ENCODE peak calls at places on chromosomes 5 and 9, in five cellular contexts. One of them, this sample, is unnamed.

GRCh38 chr5:64746446-64746845 is 22.0 kb downstream of the SREK1IP1 start:
- DNase-seq in cardiac fibroblast: peak; percentile 22
- DNase-seq in K562: no peak
- DNase-seq in A549: no peak
- DNase-seq in GM13977: no peak
- DNase-seq in this sample: no peak

GRCh38 chr5:10140195-10140973 is 109.3 kb downstream of the ATPSCKMT start:
- DNase-seq in K562: no peak
- DNase-seq in A549: peak; percentile 25
- DNase-seq in GM13977: no peak
- DNase-seq in cardiac fibroblast: peak; percentile 35
- DNase-seq in this sample: peak; percentile 26

GRCh38 chr5:136729901-136730355 is 364.6 kb upstream of the TRPC7 start:
- DNase-seq in A549: peak; percentile 28
- DNase-seq in cardiac fibroblast: peak; percentile 80
- DNase-seq in K562: no peak
- DNase-seq in GM13977: no peak
- DNase-seq in this sample: no peak

GRCh38 chr5:81556809-81557208 is 162.9 kb upstream of the ACOT12 start:
- DNase-seq in GM13977: peak; percentile 9
- DNase-seq in cardiac fibroblast: no peak
- DNase-seq in A549: no peak
- DNase-seq in K562: no peak
- DNase-seq in this sample: no peak

GRCh38 chr5:137507150-137507549 is 8.0 kb upstream of the SPOCK1 start:
- DNase-seq in A549: no peak
- DNase-seq in GM13977: no peak
- DNase-seq in cardiac fibroblast: peak; percentile 22
- DNase-seq in K562: no peak
- DNase-seq in this sample: no peak

GRCh38 chr5:132422720-132423442 is 53.4 kb downstream of the SLC22A5 start:
- DNase-seq in K562: peak; percentile 88
- DNase-seq in GM13977: no peak
- DNase-seq in A549: no peak
- DNase-seq in cardiac fibroblast: peak; percentile 69
- DNase-seq in this sample: no peak

GRCh38 chr9:749712-750111 is 91.8 kb upstream of the DMRT1 start:
- DNase-seq in cardiac fibroblast: no peak
- DNase-seq in GM13977: no peak
- DNase-seq in K562: no peak
- DNase-seq in A549: no peak
- DNase-seq in this sample: no peak

GRCh38 chr5:102511666-102512065 is 12.9 kb upstream of the SLCO6A1 start:
- DNase-seq in K562: no peak
- DNase-seq in A549: no peak
- DNase-seq in cardiac fibroblast: peak; percentile 75
- DNase-seq in GM13977: no peak
- DNase-seq in this sample: no peak

GRCh38 chr5:78162253-78162862 is 132.1 kb downstream of the AP3B1 start:
- DNase-seq in K562: peak; percentile 12
- DNase-seq in cardiac fibroblast: peak; percentile 64
- DNase-seq in A549: peak; percentile 10
- DNase-seq in GM13977: peak; percentile 25
- DNase-seq in this sample: peak; percentile 31

GRCh38 chr5:78806544-78806943 is 158.0 kb upstream of the LHFPL2 start:
- DNase-seq in cardiac fibroblast: peak; percentile 38
- DNase-seq in GM13977: no peak
- DNase-seq in K562: no peak
- DNase-seq in A549: no peak
- DNase-seq in this sample: no peak

GRCh38 chr9:137454145-137454505 is 5.0 kb downstream of the NSMF start:
- DNase-seq in GM13977: peak; percentile 81
- DNase-seq in A549: no peak
- DNase-seq in cardiac fibroblast: no peak
- DNase-seq in K562: peak; percentile 70
- DNase-seq in this sample: peak; percentile 71

GRCh38 chr9:33419904-33420303 is 17.5 kb upstream of the AQP7 start:
- DNase-seq in GM13977: no peak
- DNase-seq in cardiac fibroblast: no peak
- DNase-seq in A549: no peak
- DNase-seq in K562: no peak
- DNase-seq in this sample: no peak

GRCh38 chr9:272251-273213 is 57.9 kb downstream of the DOCK8 start:
- DNase-seq in cardiac fibroblast: no peak
- DNase-seq in A549: no peak
- DNase-seq in K562: no peak
- DNase-seq in GM13977: peak; percentile 72
- DNase-seq in this sample: no peak

DNA sequence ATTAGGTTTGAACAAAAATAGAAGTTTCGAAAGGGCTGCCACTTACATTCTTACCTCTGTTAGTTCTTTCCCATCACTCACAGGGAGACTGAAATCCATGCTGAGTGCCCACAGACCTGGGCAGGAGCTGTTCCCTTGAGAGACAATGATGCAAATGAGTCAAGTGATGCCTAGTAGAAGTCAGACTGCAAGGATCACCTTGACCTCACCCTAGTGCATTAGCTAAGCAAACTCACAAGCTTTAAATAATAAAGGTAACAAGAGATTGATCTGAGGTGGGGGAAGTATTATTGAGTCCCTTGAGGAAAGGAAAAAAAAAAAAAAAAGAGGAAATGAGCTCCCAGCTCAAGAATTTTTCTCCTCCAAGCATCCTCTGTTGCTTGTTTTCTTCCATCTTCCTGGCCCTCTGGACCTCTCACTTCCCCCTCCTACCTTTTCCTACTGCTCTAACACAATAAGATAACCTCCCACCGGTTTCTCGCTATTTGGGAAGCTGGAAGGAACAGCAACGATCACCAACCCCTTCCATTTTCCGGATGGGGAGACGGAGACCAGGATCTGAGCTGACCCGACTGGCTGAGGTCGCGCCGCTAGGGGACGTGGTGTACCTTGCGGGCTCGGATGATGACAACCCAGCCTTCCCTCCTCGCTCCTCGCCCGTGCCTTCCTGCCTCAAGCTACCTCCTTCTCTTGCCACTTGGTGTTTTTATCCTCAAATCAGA is 2.0 kb downstream of the LPAR1 start:
- DNase-seq in K562: no peak
- DNase-seq in GM13977: no peak
- DNase-seq in cardiac fibroblast: peak; percentile 69
- DNase-seq in A549: no peak
- DNase-seq in this sample: peak; percentile 70
- TF ChIP-seq CTCF in K562: no peak
- TF ChIP-seq CTCF in GM13977: peak; percentile 24
- TF ChIP-seq CTCF in cardiac fibroblast: peak; percentile 88
- TF ChIP-seq CTCF in A549: peak; percentile 33
- TF ChIP-seq CTCF in this sample: peak; percentile 39

GRCh38 chr5:44603496-44604272 is 205.1 kb upstream of the MRPS30 start:
- DNase-seq in GM13977: no peak
- DNase-seq in K562: no peak
- DNase-seq in A549: no peak
- DNase-seq in cardiac fibroblast: no peak
- DNase-seq in this sample: peak; percentile 20
- TF ChIP-seq CTCF in GM13977: peak; percentile 36
- TF ChIP-seq CTCF in K562: no peak
- TF ChIP-seq CTCF in A549: no peak
- TF ChIP-seq CTCF in cardiac fibroblast: no peak
- TF ChIP-seq CTCF in this sample: no peak

GRCh38 chr9:113964740-113965095 is 88.6 kb downstream of the ZNF618 start:
- DNase-seq in K562: no peak
- DNase-seq in GM13977: no peak
- DNase-seq in cardiac fibroblast: no peak
- DNase-seq in A549: no peak
- DNase-seq in this sample: no peak

GRCh38 chr9:113963914-113964739 is 88.0 kb downstream of the ZNF618 start:
- DNase-seq in A549: no peak
- DNase-seq in GM13977: no peak
- DNase-seq in cardiac fibroblast: no peak
- DNase-seq in K562: no peak
- DNase-seq in this sample: no peak

GRCh38 chr9:113960748-113961147 is 84.6 kb downstream of the ZNF618 start:
- DNase-seq in cardiac fibroblast: no peak
- DNase-seq in GM13977: no peak
- DNase-seq in K562: no peak
- DNase-seq in A549: no peak
- DNase-seq in this sample: no peak

GRCh38 chr9:113962391-113962790 is 86.3 kb downstream of the ZNF618 start:
- DNase-seq in K562: no peak
- DNase-seq in GM13977: no peak
- DNase-seq in A549: no peak
- DNase-seq in cardiac fibroblast: no peak
- DNase-seq in this sample: no peak

DNA sequence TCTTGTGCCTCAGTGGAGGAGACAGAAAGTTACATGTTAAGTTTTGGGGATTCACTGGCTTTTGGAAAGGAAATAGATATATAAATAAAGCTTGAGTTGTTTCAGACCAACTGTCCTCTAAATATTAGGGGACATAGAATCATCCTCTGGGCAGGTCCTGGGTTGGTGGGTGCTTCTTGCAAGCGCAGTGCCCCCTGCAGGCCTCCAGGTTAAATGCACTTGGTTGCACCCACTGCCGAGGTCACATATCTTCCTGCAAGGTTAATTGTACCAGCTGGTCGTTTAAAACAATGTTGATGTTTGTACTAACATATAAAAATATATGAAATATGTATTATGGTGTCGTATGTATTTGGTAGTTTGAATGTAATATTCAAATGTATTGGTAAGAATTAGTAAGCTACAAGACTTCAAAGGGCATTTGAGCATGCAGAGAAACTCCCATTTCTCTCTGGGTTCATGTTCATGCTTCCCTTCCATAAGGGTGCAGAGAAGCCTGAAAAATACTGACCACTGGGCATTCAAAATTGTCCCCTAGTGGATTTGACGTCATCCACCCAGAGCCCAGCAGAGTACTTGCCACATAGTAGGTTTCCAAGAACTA is 87.0 kb downstream of the ZNF618 start:
- DNase-seq in A549: peak; percentile 22
- DNase-seq in GM13977: peak; percentile 59
- DNase-seq in cardiac fibroblast: peak; percentile 81
- DNase-seq in K562: peak; percentile 78
- DNase-seq in this sample: peak; percentile 69
- TF ChIP-seq CTCF in A549: peak; percentile 45
- TF ChIP-seq CTCF in GM13977: peak; percentile 65
- TF ChIP-seq CTCF in cardiac fibroblast: peak; percentile 86
- TF ChIP-seq CTCF in K562: peak; percentile 72
- TF ChIP-seq CTCF in this sample: peak; percentile 86

DNA sequence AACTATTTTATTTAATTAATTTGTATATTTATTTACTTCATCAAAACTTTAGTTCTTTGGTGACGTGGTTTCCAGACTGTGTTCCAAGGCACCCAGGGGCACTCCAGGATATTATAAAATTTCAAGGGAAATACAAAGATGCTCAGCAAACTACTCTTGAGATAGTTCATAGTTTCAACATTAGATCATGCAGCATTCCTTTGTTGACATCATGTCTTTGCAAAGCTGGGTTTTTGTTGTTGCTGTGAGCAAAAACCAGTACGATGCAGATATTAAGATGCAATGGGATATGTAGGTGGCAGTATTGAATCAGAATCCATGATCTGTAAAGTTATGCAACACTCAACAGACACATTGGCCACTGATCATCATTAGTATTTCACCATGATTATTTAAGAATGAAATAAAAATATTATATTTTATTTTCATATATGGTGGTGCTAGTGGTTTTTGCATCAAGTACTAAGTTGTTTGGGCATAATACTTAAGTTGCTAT is 219.7 kb downstream of the ADCY2 start:
- DNase-seq in A549: no peak
- DNase-seq in GM13977: no peak
- DNase-seq in cardiac fibroblast: peak; percentile 1
- DNase-seq in K562: no peak
- DNase-seq in this sample: no peak
- TF ChIP-seq CTCF in A549: no peak
- TF ChIP-seq CTCF in GM13977: no peak
- TF ChIP-seq CTCF in cardiac fibroblast: no peak
- TF ChIP-seq CTCF in K562: no peak
- TF ChIP-seq CTCF in this sample: no peak

GRCh38 chr5:160438316-160439204 is 16.9 kb downstream of the PTTG1 start:
- DNase-seq in GM13977: peak; percentile 37
- DNase-seq in K562: peak; percentile 26
- DNase-seq in A549: peak; percentile 75
- DNase-seq in cardiac fibroblast: peak; percentile 80
- DNase-seq in this sample: peak; percentile 60
- TF ChIP-seq CTCF in GM13977: peak; percentile 91
- TF ChIP-seq CTCF in K562: peak; percentile 68
- TF ChIP-seq CTCF in A549: peak; percentile 85
- TF ChIP-seq CTCF in cardiac fibroblast: peak; percentile 81
- TF ChIP-seq CTCF in this sample: no peak

GRCh38 chr9:130142635-130143034 is 29.6 kb upstream of the NCS1 start:
- DNase-seq in GM13977: no peak
- DNase-seq in cardiac fibroblast: no peak
- DNase-seq in K562: no peak
- DNase-seq in A549: no peak
- DNase-seq in this sample: no peak
- TF ChIP-seq CTCF in GM13977: no peak
- TF ChIP-seq CTCF in cardiac fibroblast: no peak
- TF ChIP-seq CTCF in K562: no peak
- TF ChIP-seq CTCF in A549: no peak
- TF ChIP-seq CTCF in this sample: no peak

GRCh38 chr5:180860887-180861822 is at the start of gene ZFP62:
- DNase-seq in K562: peak; percentile 90
- DNase-seq in cardiac fibroblast: peak; percentile 89
- DNase-seq in GM13977: peak; percentile 92
- DNase-seq in A549: peak; percentile 77
- DNase-seq in this sample: peak; percentile 95
- TF ChIP-seq CTCF in K562: peak; percentile 6
- TF ChIP-seq CTCF in cardiac fibroblast: no peak
- TF ChIP-seq CTCF in GM13977: no peak
- TF ChIP-seq CTCF in A549: no peak
- TF ChIP-seq CTCF in this sample: peak; percentile 24

DNA sequence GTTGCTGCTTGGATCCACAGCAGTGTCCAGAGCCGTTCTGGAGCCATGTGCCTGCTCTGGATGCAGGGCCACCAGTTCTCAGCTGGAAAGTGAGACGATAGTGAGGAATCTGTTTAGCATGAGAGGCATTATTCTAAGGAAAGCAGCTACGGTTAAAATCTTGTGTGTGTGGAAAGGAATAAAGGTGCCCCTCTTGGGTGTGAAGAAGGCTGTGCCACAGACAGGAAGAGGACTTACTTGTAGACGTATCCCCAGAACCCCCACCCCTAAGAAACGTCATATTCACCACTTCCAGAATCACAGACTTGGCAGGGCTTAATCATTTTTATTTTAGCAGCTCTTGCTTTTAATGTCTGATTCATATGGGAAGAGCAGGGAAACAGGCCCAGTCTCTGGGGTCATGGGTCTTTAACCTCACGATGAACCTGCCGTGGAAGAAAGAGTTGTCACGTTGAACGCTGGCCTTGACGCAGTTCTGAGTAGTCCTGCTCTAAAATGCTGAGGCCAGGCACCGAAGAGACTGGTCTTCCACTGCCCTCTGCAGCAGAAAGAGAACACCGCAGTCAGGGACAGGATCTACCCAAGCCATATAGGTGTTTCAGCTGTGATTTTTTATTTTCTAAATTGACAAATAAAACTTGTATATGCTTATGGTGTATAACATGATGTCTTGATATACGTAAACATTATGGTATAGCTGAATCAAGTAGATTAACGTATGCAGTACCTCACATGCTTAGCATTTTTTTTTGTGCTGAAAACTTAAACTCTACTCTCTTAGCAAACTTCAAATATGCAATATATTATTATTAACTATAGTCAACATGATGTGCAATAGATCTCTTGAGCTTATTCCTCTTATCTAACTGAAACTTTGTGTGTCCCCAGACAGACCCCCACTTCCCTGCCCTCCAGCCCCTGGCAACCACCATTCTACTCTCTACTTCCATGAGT is 38.8 kb downstream of the CARTPT start:
- DNase-seq in GM13977: peak; percentile 50
- DNase-seq in A549: peak; percentile 40
- DNase-seq in K562: peak; percentile 33
- DNase-seq in cardiac fibroblast: peak; percentile 81
- DNase-seq in this sample: peak; percentile 58
- TF ChIP-seq CTCF in GM13977: peak; percentile 84
- TF ChIP-seq CTCF in A549: peak; percentile 90
- TF ChIP-seq CTCF in K562: peak; percentile 62
- TF ChIP-seq CTCF in cardiac fibroblast: peak; percentile 90
- TF ChIP-seq CTCF in this sample: peak; percentile 45